ENCODE peak calls at places on chromosome 22, in nine cellular contexts. I, R, S, T, N, H, M, A and Y are unnamed samples.

GRCh38 chr22:28629420-28630184 is 50.0 kb downstream of the TTC28 start:
- DNase-seq in I (peak), R (no peak), S (no peak), T (no peak), N (no peak), H (no peak), M (no peak), A (no peak), Y (no peak)

GRCh38 chr22:29691636-29692326 is 28.0 kb upstream of the CABP7 start:
- DNase-seq in I (no peak), R (no peak), S (no peak), T (no peak), N (no peak), H (no peak), M (no peak), A (no peak), Y (no peak)

GRCh38 chr22:24341657-24342056 is 71.0 kb downstream of the SPECC1L start:
- DNase-seq in I (no peak), R (no peak), S (no peak), T (no peak), N (no peak), H (no peak), M (no peak), A (no peak), Y (no peak)

GRCh38 chr22:32501797-32502290 is 27.2 kb downstream of the FBXO7 start:
- DNase-seq in I (peak), R (no peak), S (no peak), T (no peak), N (no peak), H (no peak), M (no peak), A (no peak), Y (no peak)

GRCh38 chr22:19175602-19176174 is 2.8 kb downstream of the SLC25A1 start:
- DNase-seq in I (no peak), R (no peak), S (no peak), T (no peak), N (peak), H (no peak), M (no peak), A (no peak), Y (no peak)

GRCh38 chr22:44425356-44425755 is 72.7 kb downstream of the RTL6 start:
- DNase-seq in I (no peak), R (peak), S (no peak), T (no peak), N (no peak), H (no peak), M (no peak), A (no peak), Y (no peak)

GRCh38 chr22:32122899-32123298 is 36.2 kb downstream of the C22orf42 start:
- DNase-seq in I (no peak), R (no peak), S (no peak), T (no peak), N (no peak), H (no peak), M (no peak), A (no peak), Y (no peak)

GRCh38 chr22:45334068-45334467 is 24.3 kb downstream of the FAM118A start:
- DNase-seq in I (no peak), R (no peak), S (no peak), T (no peak), N (no peak), H (no peak), M (no peak), A (no peak), Y (no peak)

GRCh38 chr22:46028069-46028991 is 51.4 kb upstream of the WNT7B start:
- DNase-seq in I (no peak), R (peak), S (no peak), T (no peak), N (peak), H (no peak), M (no peak), A (no peak), Y (no peak)

GRCh38 chr22:27879923-27880322 is 39.1 kb downstream of the PITPNB start:
- DNase-seq in I (peak), R (no peak), S (peak), T (no peak), N (no peak), H (no peak), M (no peak), A (no peak), Y (no peak)

GRCh38 chr22:24325105-24325757 is 54.6 kb downstream of the SPECC1L start:
- DNase-seq in I (peak), R (no peak), S (peak), T (peak), N (no peak), H (peak), M (peak), A (no peak), Y (peak)

GRCh38 chr22:46002757-46003270 is 25.9 kb upstream of the WNT7B start:
- DNase-seq in I (peak), R (peak), S (no peak), T (no peak), N (no peak), H (no peak), M (no peak), A (no peak), Y (no peak)

GRCh38 chr22:24816841-24817240 is 10.8 kb downstream of the SGSM1 start:
- DNase-seq in I (no peak), R (peak), S (no peak), T (no peak), N (no peak), H (no peak), M (no peak), A (no peak), Y (no peak)

GRCh38 chr22:45980776-45981175 is 3.8 kb upstream of the WNT7B start:
- DNase-seq in I (no peak), R (no peak), S (no peak), T (no peak), N (no peak), H (no peak), M (no peak), A (no peak), Y (no peak)

GRCh38 chr22:32904044-32904443 is 102.5 kb downstream of the TIMP3 start:
- DNase-seq in I (peak), R (no peak), S (peak), T (no peak), N (no peak), H (peak), M (no peak), A (no peak), Y (no peak)

GRCh38 chr22:43343262-43343988 is at the start of gene SCUBE1:
- DNase-seq in I (peak), R (peak), S (peak), T (no peak), N (peak), H (peak), M (peak), A (no peak), Y (no peak)

GRCh38 chr22:29030016-29030617 is 31.5 kb downstream of the C22orf31 start:
- DNase-seq in I (peak), R (peak), S (peak), T (no peak), N (no peak), H (peak), M (no peak), A (no peak), Y (no peak)

GRCh38 chr22:23057331-23057730 is 13.0 kb upstream of the GNAZ start:
- DNase-seq in I (no peak), R (peak), S (no peak), T (no peak), N (no peak), H (no peak), M (no peak), A (no peak), Y (no peak)

GRCh38 chr22:47655930-47656329 is 893.5 kb downstream of the TBC1D22A start:
- DNase-seq in I (no peak), R (no peak), S (no peak), T (no peak), N (no peak), H (no peak), M (no peak), A (no peak), Y (no peak)

GRCh38 chr22:37172266-37173245 is 15.5 kb downstream of the C1QTNF6 start:
- DNase-seq in I (no peak), R (peak), S (no peak), T (no peak), N (peak), H (no peak), M (no peak), A (no peak), Y (no peak)

GRCh38 chr22:21032037-21032842 is at the start of gene SLC7A4:
- DNase-seq in I (no peak), R (no peak), S (no peak), T (no peak), N (no peak), H (no peak), M (no peak), A (no peak), Y (no peak)

GRCh38 chr22:30241576-30242371 is 4.8 kb downstream of the LIF start:
- DNase-seq in I (no peak), R (no peak), S (no peak), T (no peak), N (no peak), H (no peak), M (no peak), A (no peak), Y (no peak)

GRCh38 chr22:28582806-28583205 is 96.8 kb downstream of the TTC28 start:
- DNase-seq in I (peak), R (no peak), S (no peak), T (no peak), N (no peak), H (no peak), M (no peak), A (no peak), Y (no peak)